ENCODE peak calls at places on chromosomes 6 and 20, in eight cellular contexts. B is endothelial cell of umbilical vein, I is IMR-90, X is coronary artery, J is mucosa of descending colon, C is astrocyte of the cerebellum, E is heart right ventricle, K is psoas muscle. U is an unnamed sample.

GRCh38 chr6:129267028-129267427 is 384.1 kb downstream of the LAMA2 start:
- DNase-seq in E (no peak), C (no peak), K (no peak), B (no peak), I (no peak), X (no peak), J (no peak), U (no peak)

GRCh38 chr6:79250107-79250514 is 15.6 kb upstream of the HMGN3 start:
- DNase-seq in K (no peak), E (no peak), J (no peak), I (no peak), B (no peak), C (no peak), X (no peak), U (no peak)

GRCh38 chr6:106870069-106870468 is 104.5 kb downstream of the CD24 start:
- DNase-seq in J (no peak), E (no peak), I (peak), B (no peak), C (peak), X (no peak), K (no peak), U (peak)

GRCh38 chr6:35562060-35562459 is 49.4 kb upstream of the TULP1 start:
- DNase-seq in I (peak), B (no peak), E (no peak), J (no peak), K (no peak), X (no peak), C (no peak), U (no peak)

GRCh38 chr6:41917528-41917927 is 3.4 kb downstream of the MED20 start:
- DNase-seq in J (no peak), C (peak), B (peak), K (no peak), I (peak), E (no peak), X (no peak), U (peak)

GRCh38 chr6:35489066-35489465 is 7.8 kb downstream of the TEAD3 start:
- DNase-seq in I (no peak), B (no peak), K (no peak), J (no peak), C (no peak), E (no peak), X (no peak), U (no peak)

GRCh38 chr6:40874495-40874894 is 164.5 kb downstream of the UNC5CL start:
- DNase-seq in K (no peak), C (no peak), J (no peak), X (no peak), I (no peak), B (no peak), E (no peak), U (no peak)

GRCh38 chr20:5888051-5888450 is 62.3 kb downstream of the TRMT6 start:
- DNase-seq in C (no peak), I (no peak), B (no peak), J (no peak), X (no peak), K (no peak), E (no peak), U (no peak)

GRCh38 chr6:23412770-23413169 is 713.2 kb upstream of the NRSN1 start:
- DNase-seq in B (no peak), J (no peak), E (no peak), X (no peak), I (no peak), C (no peak), K (no peak), U (no peak)

GRCh38 chr6:166866839-166867637 is 89.3 kb downstream of the RNASET2 start:
- DNase-seq in B (no peak), J (no peak), X (no peak), C (no peak), K (no peak), I (no peak), E (no peak), U (no peak)

GRCh38 chr20:6533321-6533720 is 234.2 kb upstream of the BMP2 start:
- DNase-seq in B (peak), I (peak), X (no peak), J (no peak), E (no peak), C (peak), K (no peak), U (peak)

GRCh38 chr20:58818585-58819285 is 32.0 kb downstream of the GNAS-AS1 start:
- DNase-seq in K (no peak), E (no peak), X (no peak), C (peak), B (no peak), J (no peak), I (peak), U (no peak)

GRCh38 chr6:63806573-63806913 is 170.9 kb downstream of the PHF3 start:
- DNase-seq in X (no peak), E (no peak), J (no peak), C (no peak), I (no peak), K (no peak), B (no peak), U (no peak)

GRCh38 chr6:113645576-113645970 is 211.6 kb upstream of the MARCKS start:
- DNase-seq in C (peak), K (no peak), E (no peak), J (peak), B (no peak), X (no peak), I (peak), U (peak)

GRCh38 chr6:111691345-111692225 is 85.9 kb upstream of the TRAF3IP2 start:
- DNase-seq in X (no peak), K (peak), B (no peak), C (no peak), E (no peak), I (no peak), J (peak), U (no peak)

GRCh38 chr20:12153616-12154015 is 235.9 kb downstream of the BTBD3 start:
- DNase-seq in K (no peak), C (peak), J (no peak), B (no peak), I (peak), E (no peak), X (no peak), U (no peak)

GRCh38 chr6:34106900-34107299 is 39.0 kb downstream of the GRM4 start:
- DNase-seq in B (no peak), X (no peak), J (no peak), I (no peak), E (no peak), C (no peak), K (no peak), U (no peak)

GRCh38 chr6:143060806-143061596 is at the start of gene AIG1:
- DNase-seq in J (peak), I (no peak), E (no peak), C (no peak), X (peak), B (peak), K (peak), U (no peak)

GRCh38 chr6:26126394-26127221 is 39.4 kb downstream of the HFE start:
- DNase-seq in J (no peak), C (no peak), B (no peak), E (no peak), X (no peak), K (no peak), I (peak), U (no peak)

GRCh38 chr6:105835373-105835772 is 250.8 kb upstream of the PRDM1 start:
- DNase-seq in B (peak), J (no peak), X (no peak), C (no peak), K (no peak), E (no peak), I (peak), U (no peak)

GRCh38 chr6:112016335-112016734 is 37.6 kb upstream of the CCN6 start:
- DNase-seq in C (no peak), B (peak), E (no peak), J (no peak), X (no peak), I (peak), K (no peak), U (no peak)

GRCh38 chr20:2671977-2672376 is 8.0 kb upstream of the IDH3B start:
- DNase-seq in K (no peak), E (no peak), J (no peak), X (no peak), B (no peak), C (no peak), I (no peak), U (no peak)

GRCh38 chr6:51292659-51293058 is 474.0 kb downstream of the TFAP2B start:
- DNase-seq in K (no peak), J (no peak), I (no peak), E (no peak), C (peak), B (no peak), X (no peak), U (peak)

GRCh38 chr6:134589512-134589911 is 271.6 kb upstream of the SGK1 start:
- DNase-seq in I (peak), K (no peak), E (no peak), C (peak), B (no peak), J (no peak), X (no peak), U (peak)

GRCh38 chr20:35003211-35004031 is 47.8 kb downstream of the MYH7B start:
- DNase-seq in I (no peak), K (peak), C (no peak), E (no peak), J (peak), X (no peak), B (no peak), U (no peak)

GRCh38 chr20:46089076-46089337 is 755 bp downstream of the NCOA5 start:
- DNase-seq in I (peak), K (no peak), X (no peak), J (no peak), E (no peak), B (no peak), C (no peak), U (no peak)

GRCh38 chr6:33906413-33906812 is 102.6 kb upstream of the MLN start:
- DNase-seq in X (no peak), I (no peak), B (no peak), J (no peak), E (no peak), K (no peak), C (no peak), U (no peak)

GRCh38 chr6:110816677-110817076 is 1.4 kb upstream of the CDK19 start:
- DNase-seq in C (no peak), E (no peak), B (no peak), K (no peak), J (no peak), I (no peak), X (no peak), U (no peak)

GRCh38 chr20:63367446-63368055 is 6.4 kb upstream of the CHRNA4 start:
- DNase-seq in X (no peak), I (no peak), B (no peak), J (no peak), K (no peak), C (no peak), E (peak), U (no peak)

GRCh38 chr6:5213851-5214507 is 46.8 kb downstream of the LYRM4 start:
- DNase-seq in E (peak), I (peak), K (no peak), J (no peak), X (no peak), C (no peak), B (no peak), U (no peak)

GRCh38 chr6:100404051-100404450 is 60.7 kb downstream of the SIM1 start:
- DNase-seq in I (no peak), X (no peak), J (no peak), B (no peak), C (no peak), K (no peak), E (no peak), U (no peak)

GRCh38 chr6:45426251-45426650 is 48.5 kb upstream of the SUPT3H start:
- DNase-seq in C (no peak), B (no peak), K (no peak), I (no peak), X (no peak), E (no peak), J (no peak), U (no peak)

GRCh38 chr20:62376112-62377063 is 9.3 kb upstream of the LAMA5 start:
- DNase-seq in I (peak), K (peak), C (no peak), J (no peak), X (no peak), B (no peak), E (peak), U (no peak)

GRCh38 chr20:51542894-51543788 is 622 bp upstream of the NFATC2 start:
- DNase-seq in B (no peak), X (no peak), K (no peak), C (no peak), J (no peak), I (no peak), E (no peak), U (no peak)

GRCh38 chr20:51545515-51545914 is 3.0 kb upstream of the NFATC2 start:
- DNase-seq in K (no peak), J (no peak), E (no peak), B (no peak), C (no peak), X (no peak), I (no peak), U (no peak)

GRCh38 chr20:51540585-51540984 is 1.9 kb downstream of the NFATC2 start:
- DNase-seq in J (no peak), I (no peak), X (no peak), K (no peak), E (no peak), C (no peak), B (no peak), U (no peak)

GRCh38 chr20:51542033-51542893 is at the start of gene NFATC2:
- DNase-seq in X (no peak), K (peak), J (peak), I (no peak), B (peak), C (no peak), E (peak), U (no peak)

DNA sequence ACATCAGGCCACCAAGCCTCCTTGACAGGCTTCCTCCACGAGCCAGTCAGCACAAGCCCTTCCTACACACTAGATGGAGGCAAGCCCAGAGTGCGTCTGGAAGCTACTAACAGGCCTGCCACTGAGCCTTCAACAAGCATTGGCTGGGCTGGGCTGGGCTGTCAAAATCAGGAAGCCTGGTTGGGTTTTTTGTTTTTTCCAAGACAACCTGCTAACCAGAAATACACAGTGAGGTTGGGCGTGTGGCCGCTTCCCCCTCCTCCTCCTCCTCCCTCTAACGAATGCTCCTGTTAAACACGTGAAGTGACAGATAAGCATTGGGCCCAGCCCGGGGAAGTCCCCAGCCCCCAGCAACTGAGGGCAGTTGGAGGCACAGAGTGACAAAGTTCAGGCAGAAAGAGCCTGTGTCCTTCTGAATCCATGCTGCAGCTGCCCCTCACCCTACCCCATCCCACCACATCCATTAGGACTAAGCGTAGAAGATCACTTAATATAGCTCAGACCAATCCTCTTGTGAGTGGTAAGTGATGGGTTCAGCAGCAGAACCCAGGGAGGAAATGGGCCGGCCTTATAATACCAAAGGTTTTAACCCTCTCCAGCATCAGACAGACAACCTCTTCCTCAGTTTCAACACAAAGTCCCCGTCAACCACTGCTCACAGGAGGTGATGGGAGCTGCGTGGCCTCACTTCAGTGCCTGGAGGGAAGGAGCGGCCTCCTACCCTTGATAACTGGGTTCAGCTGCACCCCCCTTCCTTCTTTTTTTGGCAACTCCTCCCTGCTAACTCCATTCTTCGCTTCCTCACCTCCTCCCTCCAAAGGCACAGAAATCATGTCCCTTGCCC is 1.1 kb downstream of the NFATC2 start:
- DNase-seq in C (no peak), B (peak), X (peak), K (peak), J (peak), I (peak), E (peak), U (no peak)
- H3K4me3 ChIP-seq in C (no peak), B (no peak), X (peak), K (peak), J (no peak), I (no peak), E (peak), U (no peak)

GRCh38 chr6:133368664-133369063 is 127.5 kb downstream of the EYA4 start:
- DNase-seq in X (no peak), I (peak), B (no peak), J (no peak), E (no peak), C (no peak), K (peak), U (no peak)
- TF ChIP-seq CTCF in X (no peak), I (no peak), B (no peak), J (no peak), E (peak), C (no peak), K (peak), U (no peak)

GRCh38 chr20:23515250-23515939 is 24.5 kb downstream of the CST8 start:
- DNase-seq in E (no peak), J (no peak), X (no peak), C (no peak), K (no peak), I (peak), B (no peak), U (peak)

GRCh38 chr20:23519556-23519955 is 28.6 kb downstream of the CST8 start:
- DNase-seq in E (no peak), B (no peak), J (no peak), I (no peak), C (no peak), K (no peak), X (no peak), U (no peak)

GRCh38 chr20:23520185-23520584 is 29.3 kb downstream of the CST8 start:
- DNase-seq in B (no peak), E (no peak), K (no peak), C (no peak), X (no peak), I (no peak), J (no peak), U (peak)

GRCh38 chr20:23514848-23515247 is 23.9 kb downstream of the CST8 start:
- DNase-seq in C (no peak), I (no peak), K (no peak), J (no peak), B (no peak), X (no peak), E (no peak), U (no peak)

GRCh38 chr20:23517719-23518118 is 26.8 kb downstream of the CST8 start:
- DNase-seq in K (no peak), C (no peak), E (no peak), X (no peak), J (no peak), I (no peak), B (no peak), U (no peak)
- H3K4me3 ChIP-seq in K (no peak), C (no peak), E (no peak), X (no peak), J (no peak), I (no peak), B (no peak), U (no peak)

GRCh38 chr6:116060572-116061283 is at the start of gene FRK:
- DNase-seq in J (peak), B (peak), C (no peak), I (peak), K (no peak), X (no peak), E (no peak), U (peak)
- TF ChIP-seq CTCF in J (no peak), B (no peak), C (no peak), I (peak), K (peak), X (peak), E (no peak), U (peak)

GRCh38 chr6:14193524-14193923 is 76.0 kb downstream of the CD83 start:
- DNase-seq in X (no peak), J (no peak), E (no peak), K (no peak), I (no peak), B (no peak), C (no peak), U (no peak)

GRCh38 chr6:14194483-14194882 is 76.9 kb downstream of the CD83 start:
- DNase-seq in X (no peak), C (no peak), B (no peak), K (no peak), E (no peak), J (no peak), I (no peak), U (no peak)

GRCh38 chr6:14190596-14191224 is 73.1 kb downstream of the CD83 start:
- DNase-seq in J (no peak), X (no peak), C (no peak), B (no peak), E (no peak), K (no peak), I (no peak), U (no peak)

GRCh38 chr6:14189122-14189521 is 71.5 kb downstream of the CD83 start:
- DNase-seq in B (no peak), X (no peak), E (no peak), K (no peak), C (no peak), I (no peak), J (no peak), U (no peak)

DNA sequence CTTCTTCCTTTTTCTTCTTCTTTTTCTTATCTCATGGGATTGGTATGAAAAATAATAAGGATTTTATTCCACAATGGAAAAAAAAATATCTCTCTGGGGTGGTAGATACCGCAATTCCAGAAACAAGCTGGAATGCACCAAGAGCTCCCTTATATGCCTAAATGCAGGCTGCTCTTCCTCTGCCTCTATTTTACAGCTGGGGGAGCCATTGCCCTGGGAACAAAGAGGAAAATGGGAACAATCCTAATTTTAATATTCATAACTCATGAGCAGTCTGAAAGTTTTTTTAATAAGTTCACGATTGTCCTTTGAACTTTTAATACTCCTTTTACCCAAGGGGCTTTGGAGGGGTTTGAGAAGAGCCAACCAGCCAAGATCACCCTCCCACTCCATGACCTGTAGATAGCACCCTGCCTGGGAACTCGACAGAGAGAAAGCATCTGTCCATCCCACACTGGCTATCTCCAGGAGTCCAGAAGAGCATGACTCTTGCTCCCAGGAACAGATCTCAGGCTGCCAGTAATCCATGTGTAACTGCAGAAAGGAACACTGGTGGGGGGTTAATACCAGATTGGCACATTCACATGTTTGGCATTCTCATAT is 74.7 kb downstream of the CD83 start:
- DNase-seq in J (no peak), E (no peak), I (no peak), B (no peak), X (no peak), K (no peak), C (no peak), U (no peak)
- H3K4me3 ChIP-seq in J (no peak), E (no peak), I (no peak), B (no peak), X (no peak), K (no peak), C (no peak), U (no peak)

GRCh38 chr6:83119742-83120300 is 52.4 kb downstream of the DOP1A start:
- DNase-seq in K (no peak), I (no peak), X (no peak), E (no peak), J (no peak), B (peak), C (no peak), U (no peak)
- TF ChIP-seq CTCF in K (no peak), I (no peak), X (no peak), E (no peak), J (no peak), B (no peak), C (no peak), U (no peak)

DNA sequence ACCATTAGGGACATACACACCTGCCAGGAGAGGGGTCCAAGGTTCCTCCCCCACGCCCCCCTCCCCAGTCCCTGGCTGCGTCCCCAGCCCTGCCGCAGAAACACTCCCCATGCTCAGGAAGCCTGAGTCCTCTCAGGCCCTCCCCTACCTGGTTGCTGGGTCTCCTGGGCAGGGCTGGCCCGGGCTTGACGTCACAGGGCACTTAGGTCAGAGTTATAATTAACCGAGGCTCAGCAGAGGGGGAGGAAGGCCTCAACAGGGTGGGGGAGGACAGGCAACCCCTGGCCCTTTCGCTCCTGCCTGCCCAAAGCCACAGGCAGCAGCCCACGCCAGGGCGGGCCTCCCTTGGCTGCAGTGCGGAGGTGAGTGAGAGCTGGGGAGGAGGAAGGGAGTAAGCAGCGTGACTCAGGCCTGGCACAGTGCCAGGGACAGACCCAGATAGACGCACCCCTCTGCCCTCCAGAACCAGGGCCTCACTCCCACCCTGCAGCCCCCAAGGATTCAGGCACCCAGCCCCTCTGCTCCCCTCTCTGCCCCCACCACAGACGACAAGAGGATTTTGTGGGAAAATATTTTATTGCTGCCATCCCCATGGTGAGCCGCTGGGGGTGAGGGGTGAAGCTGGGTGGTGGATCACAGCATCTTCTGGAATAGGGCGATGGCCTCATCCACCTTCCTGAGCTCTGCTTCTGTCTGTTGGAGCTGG is at the start of gene VWA7:
- DNase-seq in I (peak), E (peak), B (peak), C (peak), K (peak), X (no peak), J (peak), U (peak)
- H3K4me3 ChIP-seq in I (no peak), E (peak), B (no peak), C (no peak), K (peak), X (peak), J (no peak), U (peak)